ENCODE peak calls at places on chromosome 6, in five cellular contexts. F, Z, J, M and G are unnamed samples.

GRCh38 chr6:56856036-56856580 is 98.8 kb upstream of the BEND6 start:
- DNase-seq in Z (no peak), M (no peak), J (no peak), F (no peak), G (no peak)

GRCh38 chr6:36067374-36068011 is 39.9 kb downstream of the MAPK14 start:
- DNase-seq in J (no peak), Z (no peak), F (peak), M (no peak), G (peak)

GRCh38 chr6:131331146-131331545 is 195.9 kb downstream of the AKAP7 start:
- DNase-seq in Z (no peak), J (no peak), F (no peak), M (no peak), G (no peak)

GRCh38 chr6:141677598-141678211 is 455.0 kb upstream of the GJE1 start:
- DNase-seq in Z (no peak), M (no peak), F (peak), J (peak), G (peak)

GRCh38 chr6:95576218-95576617 is 1.1 kb upstream of the MANEA start:
- DNase-seq in F (no peak), Z (no peak), M (no peak), J (no peak), G (no peak)

GRCh38 chr6:30322527-30323501 is 3.9 kb upstream of the TRIM39 start:
- DNase-seq in Z (no peak), J (no peak), F (peak), M (no peak), G (peak)

GRCh38 chr6:160137989-160138835 is 16.6 kb downstream of the SLC22A1 start:
- DNase-seq in J (peak), M (peak), Z (no peak), F (peak), G (peak)

GRCh38 chr6:37005061-37005810 is at the start of gene FGD2:
- DNase-seq in J (no peak), Z (no peak), M (no peak), F (no peak), G (no peak)

GRCh38 chr6:113576310-113576709 is 280.8 kb upstream of the MARCKS start:
- DNase-seq in M (no peak), Z (no peak), J (no peak), F (no peak), G (no peak)

GRCh38 chr6:33126101-33126714 is 50.4 kb downstream of the HLA-DPB1 start:
- DNase-seq in Z (peak), M (peak), F (peak), J (peak), G (peak)

GRCh38 chr6:2999005-2999620 is 581 bp upstream of the NQO2 start:
- DNase-seq in M (no peak), J (no peak), F (peak), Z (no peak), G (peak)

GRCh38 chr6:31725502-31726350 is 2.6 kb downstream of the MPIG6B start:
- DNase-seq in Z (no peak), M (no peak), F (no peak), J (no peak), G (no peak)

GRCh38 chr6:152680151-152680550 is 17.5 kb upstream of the MYCT1 start:
- DNase-seq in M (no peak), F (no peak), Z (no peak), J (no peak), G (no peak)

GRCh38 chr6:48036316-48036715 is 74.7 kb downstream of the PTCHD4 start:
- DNase-seq in M (no peak), J (no peak), Z (no peak), F (peak), G (peak)

GRCh38 chr6:56580271-56580670 is 62.4 kb downstream of the DST start:
- DNase-seq in F (peak), M (no peak), Z (no peak), J (no peak), G (no peak)

GRCh38 chr6:142537612-142538478 is 236.0 kb downstream of the ADGRG6 start:
- DNase-seq in J (peak), F (peak), Z (no peak), M (no peak), G (peak)

GRCh38 chr6:169864148-169865030 is 113.0 kb downstream of the ERMARD start:
- DNase-seq in Z (no peak), J (no peak), M (no peak), F (no peak), G (no peak)

GRCh38 chr6:111423960-111424846 is 58.8 kb downstream of the REV3L start:
- DNase-seq in M (no peak), Z (peak), J (no peak), F (peak), G (no peak)

GRCh38 chr6:84033523-84034451 is at the start of gene MRAP2:
- DNase-seq in Z (no peak), F (peak), J (peak), M (peak), G (no peak)

GRCh38 chr6:131643262-131643631 is 6.1 kb downstream of the ENPP3 start:
- DNase-seq in Z (no peak), F (peak), M (no peak), J (no peak), G (no peak)

GRCh38 chr6:3316363-3316762 is 57.6 kb downstream of the PSMG4 start:
- DNase-seq in Z (no peak), J (no peak), M (no peak), F (no peak), G (no peak)

GRCh38 chr6:129744201-129744879 is 34.4 kb upstream of the ARHGAP18 start:
- DNase-seq in F (peak), M (no peak), Z (no peak), J (peak), G (peak)

GRCh38 chr6:152399409-152399808 is 237.8 kb downstream of the SYNE1 start:
- DNase-seq in M (no peak), F (no peak), Z (no peak), J (no peak), G (no peak)

GRCh38 chr6:159766923-159767322 is 5.1 kb downstream of the ACAT2 start:
- DNase-seq in F (no peak), Z (no peak), M (no peak), J (no peak), G (no peak)

GRCh38 chr6:53906842-53907241 is 112.0 kb downstream of the LRRC1 start:
- DNase-seq in M (no peak), F (peak), Z (no peak), J (no peak), G (no peak)

GRCh38 chr6:168181316-168181715 is 102.3 kb upstream of the FRMD1 start:
- DNase-seq in J (no peak), F (no peak), Z (no peak), M (no peak), G (no peak)

GRCh38 chr6:34243901-34244884 is 4.6 kb downstream of the SMIM29 start:
- DNase-seq in F (peak), M (peak), Z (peak), J (peak), G (peak)

GRCh38 chr6:55827818-55828522 is 47.4 kb downstream of the BMP5 start:
- DNase-seq in M (no peak), F (peak), J (no peak), Z (no peak), G (no peak)

GRCh38 chr6:11613858-11614257 is 76.3 kb downstream of the TMEM170B start:
- DNase-seq in F (peak), M (no peak), J (no peak), Z (no peak), G (peak)

GRCh38 chr6:113540491-113540890 is 316.7 kb upstream of the MARCKS start:
- DNase-seq in Z (no peak), M (no peak), F (peak), J (no peak), G (no peak)

GRCh38 chr6:7671581-7671980 is 54.3 kb upstream of the BMP6 start:
- DNase-seq in M (no peak), J (no peak), F (peak), Z (no peak), G (no peak)

GRCh38 chr6:7673063-7673536 is 52.8 kb upstream of the BMP6 start:
- DNase-seq in F (peak), Z (peak), M (peak), J (peak), G (no peak)

GRCh38 chr6:7671076-7671475 is 54.8 kb upstream of the BMP6 start:
- DNase-seq in F (peak), Z (no peak), M (no peak), J (no peak), G (peak)

GRCh38 chr6:7672066-7673062 is 53.5 kb upstream of the BMP6 start:
- DNase-seq in J (no peak), Z (no peak), F (peak), M (no peak), G (no peak)

GRCh38 chr6:7669742-7670141 is 56.2 kb upstream of the BMP6 start:
- DNase-seq in J (peak), F (no peak), M (no peak), Z (no peak), G (no peak)
- TF ChIP-seq CTCF in J (peak), F (no peak), M (no peak), Z (no peak), G (no peak)

GRCh38 chr6:28769626-28770402 is 154.0 kb downstream of the TRIM27 start:
- DNase-seq in J (peak), M (no peak), F (peak), Z (no peak), G (peak)
- TF ChIP-seq CTCF in J (peak), M (no peak), F (peak), Z (no peak), G (peak)

GRCh38 chr6:109690740-109691687 is at the start of the genes AK9 and FIG4:
- DNase-seq in M (peak), F (peak), J (peak), Z (peak), G (peak)
- TF ChIP-seq CTCF in M (peak), F (no peak), J (peak), Z (no peak), G (no peak)

GRCh38 chr6:344816-345340 is 46.7 kb upstream of the IRF4 start:
- DNase-seq in J (no peak), M (no peak), F (no peak), Z (no peak), G (no peak)
- TF ChIP-seq CTCF in J (no peak), M (no peak), F (no peak), Z (no peak), G (no peak)

GRCh38 chr6:166836785-166837718 is 119.3 kb downstream of the RNASET2 start:
- DNase-seq in J (no peak), F (no peak), M (no peak), Z (no peak), G (no peak)

GRCh38 chr6:166834049-166834448 is 122.3 kb downstream of the RNASET2 start:
- DNase-seq in Z (no peak), J (no peak), M (no peak), F (no peak), G (no peak)

GRCh38 chr6:166842607-166843006 is 113.7 kb downstream of the RNASET2 start:
- DNase-seq in J (no peak), F (no peak), M (no peak), Z (no peak), G (no peak)

GRCh38 chr6:166839006-166839405 is 117.3 kb downstream of the RNASET2 start:
- DNase-seq in J (no peak), M (no peak), Z (no peak), F (no peak), G (no peak)

GRCh38 chr6:166839569-166839968 is 116.8 kb downstream of the RNASET2 start:
- DNase-seq in M (no peak), Z (no peak), F (no peak), J (no peak), G (no peak)
- TF ChIP-seq CTCF in M (no peak), Z (no peak), F (no peak), J (no peak), G (no peak)

GRCh38 chr6:26249959-26250805 is 114.8 kb upstream of the BTN3A2 start:
- DNase-seq in Z (no peak), F (no peak), J (peak), M (peak), G (peak)
- TF ChIP-seq CTCF in Z (no peak), F (no peak), J (peak), M (peak), G (peak)

GRCh38 chr6:108250240-108250866 is 10.5 kb downstream of the SNX3 start:
- DNase-seq in Z (no peak), J (peak), F (peak), M (no peak), G (peak)
- TF ChIP-seq CTCF in Z (no peak), J (peak), F (peak), M (no peak), G (peak)

DNA sequence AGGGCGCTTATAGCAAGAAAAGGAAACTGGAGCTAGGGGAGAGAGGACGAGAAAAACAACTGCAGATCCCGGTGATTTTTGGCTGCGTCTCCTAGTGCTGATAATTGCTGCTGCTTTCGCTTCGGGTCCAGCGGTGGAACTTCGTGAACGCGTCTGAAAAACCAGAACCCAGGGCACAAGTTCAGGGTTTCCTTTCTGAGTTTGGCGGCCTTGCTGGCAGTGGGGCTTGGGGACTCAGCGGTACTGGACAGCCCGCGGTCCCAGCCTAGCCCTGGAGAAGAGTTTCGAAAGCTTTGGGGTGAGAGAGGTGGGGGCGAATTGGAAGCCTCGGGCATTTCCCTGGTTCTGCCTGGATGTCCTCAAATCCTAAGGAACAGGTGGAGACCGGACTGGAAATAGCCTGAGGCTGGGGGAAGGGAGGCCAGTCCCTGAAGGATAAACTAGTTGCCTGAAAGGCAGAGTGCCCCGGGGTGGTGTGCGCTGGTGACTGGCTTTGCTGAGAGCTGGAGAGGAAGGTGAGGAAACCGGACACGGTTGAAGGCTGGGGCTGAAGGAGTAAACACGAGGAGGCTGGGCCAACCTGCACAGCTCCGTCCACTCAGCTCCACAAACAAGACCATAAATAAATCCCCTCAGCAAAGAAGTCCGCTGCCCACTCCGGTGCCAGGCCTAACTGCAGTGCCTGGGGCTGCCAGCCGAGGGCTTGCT is 857 bp downstream of the GMPR start:
- DNase-seq in J (peak), F (no peak), Z (peak), M (peak), G (no peak)
- TF ChIP-seq CTCF in J (peak), F (no peak), Z (peak), M (peak), G (peak)

DNA sequence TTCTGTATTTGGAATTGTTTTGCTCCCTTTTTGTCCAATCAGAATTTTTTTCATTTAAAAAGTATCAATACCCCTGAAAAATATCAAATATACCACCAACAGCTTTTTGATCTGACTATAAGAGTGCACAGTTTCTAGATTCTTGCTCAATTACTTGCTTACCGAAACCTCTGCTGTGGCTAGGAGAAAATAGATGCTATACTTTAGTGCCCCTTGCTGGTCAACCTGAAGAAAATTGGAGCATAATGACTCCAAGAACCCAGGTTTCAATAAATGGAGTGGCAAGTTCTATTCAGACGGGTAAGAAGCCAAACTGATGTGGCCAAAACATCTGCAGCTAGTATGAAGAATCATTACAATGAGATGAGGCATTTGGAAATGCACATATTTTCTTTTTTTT is 91.4 kb upstream of the SASH1 start:
- DNase-seq in J (peak), M (no peak), Z (no peak), F (peak), G (peak)
- TF ChIP-seq CTCF in J (peak), M (peak), Z (peak), F (peak), G (peak)